ENCODE peak calls at places on chromosome 5, in seven cellular contexts. E, L, R, Z, H, S and W are unnamed samples.

GRCh38 chr5:43603535-43604363 is 769 bp downstream of the NNT start:
- DNase-seq in E (no peak), Z (peak), H (peak), R (peak), L (peak), S (peak), W (peak)

GRCh38 chr5:97229196-97229595 is 46.1 kb upstream of the RIOK2 start:
- DNase-seq in H (peak), S (no peak), L (no peak), R (no peak), Z (peak), E (no peak), W (no peak)

GRCh38 chr5:100818340-100818739 is 84.7 kb downstream of the ST8SIA4 start:
- DNase-seq in S (no peak), L (no peak), Z (no peak), R (no peak), E (no peak), H (no peak), W (no peak)

GRCh38 chr5:153671653-153672346 is 181.3 kb downstream of the GRIA1 start:
- DNase-seq in S (no peak), Z (no peak), H (no peak), E (no peak), R (no peak), L (no peak), W (no peak)

GRCh38 chr5:98784411-98784810 is 10.9 kb downstream of the RGMB start:
- DNase-seq in S (peak), Z (no peak), H (no peak), E (no peak), L (no peak), R (no peak), W (no peak)

GRCh38 chr5:9927521-9927997 is 297.4 kb upstream of the TAS2R1 start:
- DNase-seq in L (no peak), E (no peak), R (no peak), S (peak), H (peak), Z (no peak), W (no peak)

GRCh38 chr5:167634432-167634831 is 657.0 kb upstream of the WWC1 start:
- DNase-seq in H (peak), L (no peak), Z (no peak), S (peak), R (no peak), E (no peak), W (no peak)

GRCh38 chr5:54217826-54218503 is 92.4 kb downstream of the ARL15 start:
- DNase-seq in E (peak), Z (no peak), R (no peak), L (peak), S (peak), H (peak), W (no peak)

GRCh38 chr5:54390015-54390414 is 65.5 kb upstream of the HSPB3 start:
- DNase-seq in Z (no peak), E (no peak), S (peak), H (peak), R (no peak), L (peak), W (no peak)

GRCh38 chr5:132962429-132962928 is 955 bp downstream of the AFF4 start:
- DNase-seq in L (peak), Z (no peak), E (no peak), S (peak), H (peak), R (no peak), W (no peak)

DNA sequence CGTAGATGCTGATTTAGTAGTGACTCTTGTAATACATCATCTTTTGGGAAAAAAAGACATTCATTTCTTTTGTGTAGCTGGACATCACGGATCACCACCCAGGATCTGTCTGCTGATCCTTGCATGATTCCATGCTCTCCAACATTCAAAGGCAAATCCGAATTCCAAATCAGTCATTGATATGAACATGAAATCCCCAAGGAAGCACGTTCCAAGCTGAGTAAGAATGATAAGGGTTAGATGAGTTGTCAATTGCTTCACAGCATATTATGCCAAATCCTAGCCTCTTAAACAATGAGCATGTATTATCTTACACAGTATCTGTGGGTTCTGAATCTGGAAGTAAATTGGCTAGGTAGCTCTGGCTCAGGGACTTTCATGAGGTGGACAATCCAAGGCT is 37.1 kb upstream of the GRAMD2B start:
- DNase-seq in L (no peak), S (no peak), E (no peak), Z (no peak), R (no peak), H (peak), W (no peak)
- H3K4me3 ChIP-seq in L (no peak), S (peak), E (no peak), Z (no peak), R (no peak), H (no peak), W (no peak)

GRCh38 chr5:174725261-174725990 is 1.0 kb downstream of the MSX2 start:
- DNase-seq in L (no peak), R (no peak), H (peak), E (no peak), S (no peak), Z (no peak), W (no peak)
- H3K4me3 ChIP-seq in L (peak), R (peak), H (peak), E (peak), S (peak), Z (peak), W (peak)

GRCh38 chr5:116532762-116533525 is 41.7 kb downstream of the SEMA6A start:
- DNase-seq in E (no peak), L (no peak), R (no peak), H (no peak), S (no peak), Z (no peak), W (no peak)
- H3K4me3 ChIP-seq in E (no peak), L (no peak), R (no peak), H (no peak), S (no peak), Z (no peak), W (no peak)

GRCh38 chr5:138141734-138142133 is 2.5 kb upstream of the NME5 start:
- DNase-seq in S (no peak), Z (no peak), E (no peak), H (no peak), L (no peak), R (no peak), W (no peak)

GRCh38 chr5:138138949-138139775 is at the start of gene NME5:
- DNase-seq in S (peak), R (peak), Z (peak), E (peak), H (no peak), L (peak), W (no peak)

GRCh38 chr5:138140268-138140667 is 1.0 kb upstream of the NME5 start:
- DNase-seq in E (no peak), S (no peak), H (no peak), L (no peak), R (no peak), Z (no peak), W (no peak)

GRCh38 chr5:138139776-138140080 is 500 bp upstream of the NME5 start:
- DNase-seq in S (no peak), Z (no peak), H (no peak), R (no peak), L (no peak), E (no peak), W (no peak)
- H3K4me3 ChIP-seq in S (peak), Z (no peak), H (no peak), R (no peak), L (peak), E (no peak), W (no peak)

DNA sequence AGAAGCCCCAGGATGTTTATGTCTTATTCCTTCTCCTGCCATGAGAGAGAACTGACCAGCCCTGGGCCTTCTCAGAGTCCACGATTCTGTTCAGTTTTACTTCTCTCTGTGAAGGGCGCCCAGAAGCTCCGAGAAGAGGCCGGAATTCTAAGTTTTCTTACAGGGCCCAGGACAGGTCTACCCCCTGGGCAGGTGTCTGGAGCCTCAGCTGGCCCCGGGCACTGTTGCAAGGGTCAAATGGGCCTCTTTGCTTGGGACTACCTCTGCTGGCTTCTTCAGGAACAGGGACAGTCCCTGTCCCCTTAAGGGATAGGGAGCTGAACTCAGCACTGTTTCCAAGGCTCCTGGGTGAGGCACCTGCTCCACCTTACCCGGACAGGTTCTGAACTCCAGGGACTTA is 55.0 kb downstream of the RASGEF1C start:
- DNase-seq in Z (peak), H (no peak), L (no peak), S (no peak), E (no peak), R (peak), W (no peak)
- H3K4me3 ChIP-seq in Z (no peak), H (no peak), L (no peak), S (no peak), E (no peak), R (no peak), W (no peak)

DNA sequence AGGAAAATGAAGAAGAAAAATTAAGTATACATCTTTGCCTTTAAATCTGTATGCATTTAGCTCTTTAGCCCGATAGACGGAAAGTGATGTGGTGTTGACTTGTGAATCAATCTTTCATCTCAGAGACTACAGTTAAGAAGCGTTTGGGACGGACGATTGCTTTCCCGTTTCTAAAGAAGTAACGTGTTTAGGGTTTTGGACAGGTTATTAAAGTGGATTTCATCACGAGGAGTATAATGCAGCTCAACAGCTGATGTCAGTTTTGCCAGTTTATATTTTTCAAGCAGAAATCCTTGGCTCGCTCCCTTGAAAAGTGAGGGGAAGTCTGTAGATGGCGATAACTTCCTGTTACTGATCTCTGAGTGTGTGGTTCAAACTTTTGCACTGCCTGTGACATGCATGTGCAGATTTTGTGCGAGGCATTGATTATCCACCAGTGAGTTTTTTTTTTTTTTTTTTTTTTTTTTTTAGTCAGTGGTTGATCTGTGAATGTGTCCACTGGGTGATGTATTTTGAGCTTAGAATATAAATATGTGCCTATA is 1.1 kb downstream of the ADCY2 start:
- DNase-seq in H (no peak), L (no peak), R (no peak), Z (no peak), E (no peak), S (peak), W (no peak)
- H3K4me3 ChIP-seq in H (no peak), L (no peak), R (peak), Z (no peak), E (peak), S (peak), W (peak)

GRCh38 chr5:140926211-140926902 is at the start of gene PCDHAC1:
- DNase-seq in L (peak), E (peak), R (peak), S (peak), H (peak), Z (peak), W (peak)
- H3K4me3 ChIP-seq in L (peak), E (peak), R (peak), S (peak), H (peak), Z (peak), W (peak)

GRCh38 chr5:531749-532315 is 7.6 kb upstream of the SLC9A3 start:
- DNase-seq in L (no peak), H (no peak), R (no peak), E (no peak), Z (no peak), S (no peak), W (no peak)
- H3K4me3 ChIP-seq in L (no peak), H (no peak), R (no peak), E (no peak), Z (no peak), S (no peak), W (no peak)